ENCODE peak calls at places on chromosomes 5 and 9, in five cellular contexts. Y, H, U, A and S are unnamed samples.

GRCh38 chr9:33185858-33186257 is 18.7 kb upstream of the B4GALT1 start:
- DNase-seq in U (no peak), A (no peak), Y (no peak), H (no peak), S (no peak)

GRCh38 chr5:166758151-166758550 is 1533.3 kb upstream of the WWC1 start:
- DNase-seq in Y (no peak), U (no peak), H (no peak), A (peak), S (no peak)

GRCh38 chr5:117486291-117486690 is 911.7 kb upstream of the SEMA6A start:
- DNase-seq in A (no peak), U (no peak), Y (no peak), H (no peak), S (no peak)

GRCh38 chr5:161414896-161415295 is 131.6 kb downstream of the GABRB2 start:
- DNase-seq in H (no peak), U (no peak), Y (no peak), A (no peak), S (no peak)

GRCh38 chr5:75659791-75660453 is 48.7 kb downstream of the ANKDD1B start:
- DNase-seq in A (no peak), Y (no peak), U (no peak), H (no peak), S (no peak)

GRCh38 chr5:42013561-42013960 is 88.5 kb downstream of the FBXO4 start:
- DNase-seq in Y (no peak), A (no peak), H (no peak), U (no peak), S (no peak)

GRCh38 chr5:83530186-83530585 is 58.6 kb downstream of the VCAN start:
- DNase-seq in Y (no peak), U (no peak), A (peak), H (no peak), S (no peak)

GRCh38 chr5:176721509-176721908 is 74.2 kb downstream of the TSPAN17 start:
- DNase-seq in A (no peak), U (no peak), Y (no peak), H (no peak), S (no peak)

GRCh38 chr5:149962040-149962439 is 1.5 kb downstream of the SLC26A2 start:
- DNase-seq in Y (peak), A (peak), H (no peak), U (peak), S (no peak)

GRCh38 chr9:83385317-83385716 is 152.9 kb downstream of the FRMD3 start:
- DNase-seq in A (no peak), Y (peak), U (peak), H (no peak), S (no peak)

GRCh38 chr5:155943516-155944407 is 383.2 kb upstream of the SGCD start:
- DNase-seq in Y (no peak), A (peak), H (no peak), U (peak), S (peak)

GRCh38 chr9:94054731-94055130 is 29.5 kb upstream of the PTPDC1 start:
- DNase-seq in H (no peak), U (no peak), Y (no peak), A (peak), S (no peak)

GRCh38 chr9:33024126-33024965 is 727 bp upstream of the DNAJA1 start:
- DNase-seq in A (peak), U (peak), Y (peak), H (no peak), S (no peak)

GRCh38 chr5:74555991-74556390 is 84.5 kb downstream of the ENC1 start:
- DNase-seq in Y (no peak), U (peak), H (no peak), A (no peak), S (no peak)

GRCh38 chr5:6056280-6056679 is 322.1 kb downstream of the MED10 start:
- DNase-seq in A (no peak), Y (no peak), U (no peak), H (no peak), S (no peak)

GRCh38 chr9:99852617-99853016 is 30.9 kb downstream of the NR4A3 start:
- DNase-seq in H (no peak), A (no peak), U (no peak), Y (no peak), S (no peak)